ENCODE peak calls at places on chromosomes 11 and 22, in seven cellular contexts. W is tibial artery; A is CD4-positive, CD25-positive, alpha-beta regulatory T cell; C is heart left ventricle; B is SJSA1; H is HAP-1; O is lung. E is an unnamed sample. For H3K4me1, the result is how much of the 10 kb centered on the place peaks cover.

GRCh38 chr11:10413268-10413667 is 41.8 kb upstream of the AMPD3 start:
- DNase-seq in C (peak), W (no peak), B (no peak), A (peak), H (no peak), O (no peak), E (no peak)

GRCh38 chr11:134418119-134418840 is 6.2 kb upstream of the B3GAT1 start:
- DNase-seq in A (no peak), C (no peak), B (no peak), W (no peak), H (peak), O (no peak), E (peak)

GRCh38 chr22:40231618-40232313 is 54.0 kb downstream of the TNRC6B start:
- DNase-seq in C (no peak), A (no peak), B (no peak), W (no peak), H (no peak), O (no peak), E (no peak)

GRCh38 chr11:77082838-77083552 is 16.2 kb downstream of the CAPN5 start:
- DNase-seq in H (no peak), W (peak), A (peak), C (peak), O (no peak), B (no peak), E (no peak)

GRCh38 chr11:134385774-134386565 is 26.1 kb downstream of the B3GAT1 start:
- DNase-seq in C (no peak), A (no peak), O (no peak), W (no peak), H (no peak), B (no peak), E (no peak)

GRCh38 chr11:117839234-117839882 is 14.8 kb upstream of the FXYD2 start:
- DNase-seq in C (peak), W (no peak), B (peak), H (no peak), A (no peak), O (no peak), E (no peak)

GRCh38 chr22:32587449-32587848 is 112.8 kb downstream of the FBXO7 start:
- DNase-seq in C (peak), O (no peak), B (no peak), A (no peak), H (no peak), W (no peak), E (no peak)

GRCh38 chr11:63841554-63841953 is 2.6 kb downstream of the MARK2 start:
- DNase-seq in O (peak), W (no peak), H (peak), C (peak), A (no peak), B (peak), E (peak)

GRCh38 chr22:44080936-44081853 is 57.1 kb downstream of the PARVB start:
- DNase-seq in H (peak), O (peak), W (peak), A (peak), C (peak), B (peak), E (peak)

GRCh38 chr11:124277207-124277606 is 21.0 kb downstream of the OR8G5 start:
- DNase-seq in A (no peak), H (no peak), B (no peak), O (no peak), W (no peak), C (no peak), E (no peak)

GRCh38 chr11:18590573-18590972 is 2.0 kb upstream of the UEVLD start:
- DNase-seq in H (no peak), W (no peak), C (no peak), O (no peak), B (no peak), A (no peak), E (no peak)

GRCh38 chr22:28349114-28349513 is 330.5 kb downstream of the TTC28 start:
- DNase-seq in W (no peak), A (no peak), B (no peak), C (no peak), H (no peak), O (no peak), E (no peak)

DNA sequence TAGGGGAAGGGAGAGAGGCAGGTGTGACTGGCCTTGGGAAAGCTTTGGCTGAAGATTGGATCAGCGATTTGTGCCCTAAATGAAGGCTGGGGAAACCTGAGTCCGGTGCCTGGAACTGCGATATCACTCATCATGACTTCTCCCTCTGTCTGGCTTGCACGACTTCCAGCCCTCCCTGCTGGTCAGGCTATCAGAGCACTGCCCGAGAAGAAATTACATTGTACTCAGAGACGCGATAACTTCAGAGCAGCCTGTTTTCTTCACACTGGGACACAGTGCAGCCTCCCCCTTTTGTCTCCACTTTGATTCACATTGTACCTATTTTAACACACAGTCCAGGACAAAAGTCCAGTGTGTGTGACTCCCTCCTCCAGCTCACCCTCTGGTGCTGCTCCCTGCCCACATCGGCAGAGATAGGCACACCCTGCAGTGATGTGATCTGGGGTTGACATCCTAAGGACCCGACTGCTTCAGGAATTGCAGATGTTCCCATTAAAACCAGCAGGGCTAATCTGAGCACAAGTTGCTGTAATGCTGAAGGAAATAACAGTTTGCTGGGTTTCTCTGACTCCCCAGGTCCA is 62.1 kb upstream of the CADM1 start:
- DNase-seq in W (no peak), H (no peak), C (peak), O (no peak), B (no peak), A (no peak), E (no peak)
- H3K4me1 ChIP-seq in W (under half), H (under half), C (under half), O (under half), B (under half), A (under half), E (under half)

DNA sequence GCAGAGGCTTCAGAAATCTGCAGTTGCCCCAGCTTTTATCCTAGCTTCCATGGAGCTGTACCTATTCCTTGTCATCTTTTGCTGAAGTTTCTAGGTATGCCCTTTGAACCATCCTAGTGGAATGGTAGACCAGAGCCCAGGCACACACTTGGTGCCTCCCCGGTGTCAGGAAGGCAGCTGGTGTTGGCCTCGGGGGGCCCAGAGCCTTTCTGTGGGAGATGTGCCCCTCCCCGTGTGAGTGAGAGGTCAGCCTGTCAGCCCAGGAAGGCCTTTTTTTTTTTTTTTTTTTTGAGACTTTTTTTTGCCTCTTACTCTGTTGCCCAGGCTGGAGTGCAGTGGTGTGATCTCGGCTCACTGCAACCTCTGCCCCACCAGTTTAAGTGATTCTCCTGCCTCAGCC is 58.4 kb downstream of the MED15 start:
- DNase-seq in W (no peak), B (no peak), C (no peak), O (no peak), H (no peak), A (no peak), E (no peak)
- H3K4me1 ChIP-seq in W (under half), B (under half), C (under half), O (under half), H (under half), A (half or more), E (half or more)

GRCh38 chr11:1825039-1825740 is 9.6 kb upstream of the SYT8 start:
- DNase-seq in W (peak), B (peak), C (no peak), O (peak), H (peak), A (no peak), E (no peak)

GRCh38 chr11:1823376-1824220 is 11.2 kb upstream of the SYT8 start:
- DNase-seq in W (peak), H (no peak), A (no peak), B (no peak), C (no peak), O (no peak), E (no peak)

GRCh38 chr11:1825785-1826451 is 8.9 kb upstream of the SYT8 start:
- DNase-seq in B (no peak), C (no peak), H (no peak), W (peak), A (no peak), O (no peak), E (no peak)

GRCh38 chr11:1822648-1823375 is 12.0 kb upstream of the SYT8 start:
- DNase-seq in W (peak), O (no peak), A (no peak), C (no peak), B (no peak), H (no peak), E (no peak)

DNA sequence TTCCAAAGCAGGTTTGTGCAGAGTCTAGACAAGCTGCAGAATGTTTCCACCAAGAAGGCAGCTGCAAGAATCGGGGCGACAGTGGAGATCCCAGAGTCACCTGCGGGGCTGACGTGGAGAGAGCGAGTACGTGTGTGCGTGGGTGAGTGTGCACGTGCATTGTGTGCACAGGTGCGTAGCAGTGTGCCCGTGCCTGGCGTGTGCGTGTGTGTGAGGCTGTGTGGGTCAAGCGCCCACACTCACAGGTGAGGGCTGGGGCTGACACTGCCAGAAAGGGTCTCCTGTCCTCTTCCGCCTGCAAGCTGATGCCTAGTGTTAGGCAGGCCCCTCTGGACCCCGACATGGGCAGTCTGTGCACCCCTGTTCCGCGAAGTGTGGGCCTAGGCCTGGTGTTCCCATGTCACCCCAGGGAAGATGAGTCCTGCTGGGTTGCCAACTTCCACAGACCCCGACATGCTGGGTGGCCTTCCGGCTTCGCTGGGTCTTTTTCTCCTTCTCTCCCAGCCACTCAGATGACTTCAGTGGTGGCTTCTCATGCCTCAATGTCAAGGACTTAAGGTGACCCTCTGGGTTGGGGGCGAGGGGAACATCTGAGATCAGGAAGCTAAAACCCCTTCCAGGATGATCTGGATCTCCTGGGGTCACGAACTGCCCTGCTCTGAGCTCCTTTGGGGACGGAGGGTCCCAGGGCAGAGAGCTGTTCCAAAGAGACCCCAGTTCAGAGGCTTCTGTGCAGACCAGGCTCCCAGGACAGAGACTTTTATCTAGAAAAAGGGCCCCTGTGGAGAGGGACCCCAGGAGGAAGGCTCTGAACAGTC is 10.4 kb upstream of the SYT8 start:
- DNase-seq in O (no peak), A (no peak), C (no peak), W (no peak), B (no peak), H (no peak), E (no peak)
- H3K4me1 ChIP-seq in O (under half), A (under half), C (under half), W (half or more), B (half or more), H (under half), E (under half)

GRCh38 chr22:30158277-30158676 is 78.0 kb downstream of the HORMAD2 start:
- DNase-seq in B (no peak), O (no peak), A (no peak), H (no peak), C (no peak), W (no peak), E (no peak)

GRCh38 chr22:30159561-30160353 is 79.5 kb downstream of the HORMAD2 start:
- DNase-seq in A (no peak), H (no peak), W (no peak), O (no peak), B (no peak), C (no peak), E (peak)

GRCh38 chr22:30159082-30159481 is 78.8 kb downstream of the HORMAD2 start:
- DNase-seq in C (no peak), W (no peak), A (no peak), O (no peak), H (no peak), B (no peak), E (peak)

GRCh38 chr22:30160926-30161546 is 80.8 kb downstream of the HORMAD2 start:
- DNase-seq in W (no peak), A (peak), H (no peak), C (no peak), O (no peak), B (no peak), E (no peak)
- H3K4me1 ChIP-seq in W (under half), A (under half), H (under half), C (under half), O (under half), B (under half), E (under half)

GRCh38 chr11:70183032-70183431 is 20.1 kb upstream of the FADD start:
- DNase-seq in C (no peak), B (no peak), A (no peak), H (no peak), O (no peak), W (no peak), E (no peak)
- H3K4me1 ChIP-seq in C (under half), B (under half), A (under half), H (under half), O (under half), W (under half), E (under half)

DNA sequence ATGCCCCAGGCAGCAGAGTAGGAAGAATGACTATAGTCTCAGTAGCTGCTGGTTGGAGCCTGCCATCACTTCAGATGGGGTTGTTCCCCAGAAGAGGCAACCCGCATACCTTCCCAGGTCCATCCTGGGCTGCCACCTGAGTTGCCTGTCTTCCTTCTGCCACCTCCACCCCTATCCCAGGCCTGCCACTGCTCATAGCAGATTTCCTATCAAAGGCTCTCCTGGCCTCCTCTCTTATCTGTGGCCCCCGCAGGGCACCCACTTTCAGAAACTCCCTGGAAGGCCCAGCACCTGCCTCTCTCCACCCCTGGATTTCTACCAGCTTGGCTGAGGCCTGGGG is 648 bp upstream of the NR1H3 start:
- DNase-seq in W (no peak), B (no peak), O (no peak), H (no peak), A (no peak), C (no peak), E (no peak)
- H3K4me1 ChIP-seq in W (under half), B (under half), O (under half), H (under half), A (under half), C (under half), E (half or more)

DNA sequence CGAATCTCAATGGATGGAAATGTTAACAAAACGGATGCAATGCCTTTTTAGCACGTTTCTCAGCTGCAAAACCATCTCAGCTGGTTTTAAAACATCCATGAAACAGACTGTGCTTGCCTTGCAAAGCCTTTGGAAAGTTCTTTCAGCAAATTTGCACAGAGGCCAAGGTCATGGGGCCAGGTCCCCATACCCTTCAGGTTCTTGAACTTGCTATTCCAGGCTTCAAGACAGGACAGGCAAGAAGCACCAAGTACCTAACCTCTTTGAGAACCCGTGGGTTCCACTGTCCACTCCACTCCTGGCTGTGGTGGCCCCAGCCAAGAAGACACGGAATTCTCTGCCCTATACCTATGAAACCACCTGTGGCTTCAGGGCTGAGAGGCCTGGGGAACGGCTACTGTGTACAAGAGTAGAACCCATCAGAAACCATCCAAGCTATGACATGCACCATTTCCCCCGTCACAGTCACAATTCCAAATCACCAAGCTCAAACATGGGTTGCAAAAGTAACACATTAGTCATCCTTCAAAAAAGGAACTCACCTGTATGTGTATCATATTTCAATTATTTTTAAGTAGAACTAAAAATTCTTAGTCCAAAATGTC is 17.0 kb downstream of the TNKS1BP1 start:
- DNase-seq in A (no peak), H (no peak), C (no peak), O (no peak), W (peak), B (no peak), E (no peak)
- H3K4me1 ChIP-seq in A (under half), H (under half), C (half or more), O (under half), W (half or more), B (under half), E (half or more)